ENCODE peak calls at places on chromosomes 6 and 20, in nine cellular contexts. One of them, this sample, is unnamed.

GRCh38 chr6:24763578-24763977 is 11.2 kb upstream of the GMNN start:
- DNase-seq in T-helper 22 cell: no peak
- DNase-seq in activated naive CD4-positive, alpha-beta T cell: no peak
- DNase-seq in T-cell: no peak
- DNase-seq in stimulated activated CD4-positive, alpha-beta T cell treated with anti-CD3 and anti-CD28 coated beads, Interleukin-4, amount 100 ng/mL, for 48 hours: no peak
- DNase-seq in NB4: no peak
- DNase-seq in smooth muscle cell of the brain vasculature: no peak
- DNase-seq in psoas muscle: no peak
- DNase-seq in EH: no peak
- DNase-seq in this sample: no peak

GRCh38 chr6:40349566-40350192 is 237.5 kb downstream of the LRFN2 start:
- DNase-seq in T-helper 22 cell: no peak
- DNase-seq in activated naive CD4-positive, alpha-beta T cell: no peak
- DNase-seq in T-cell: no peak
- DNase-seq in stimulated activated CD4-positive, alpha-beta T cell treated with anti-CD3 and anti-CD28 coated beads, Interleukin-4, amount 100 ng/mL, for 48 hours: no peak
- DNase-seq in NB4: no peak
- DNase-seq in smooth muscle cell of the brain vasculature: no peak
- DNase-seq in psoas muscle: no peak
- DNase-seq in EH: no peak
- DNase-seq in this sample: no peak

GRCh38 chr6:117233146-117233545 is 32.2 kb upstream of the VGLL2 start:
- DNase-seq in T-helper 22 cell: no peak
- DNase-seq in activated naive CD4-positive, alpha-beta T cell: no peak
- DNase-seq in T-cell: no peak
- DNase-seq in stimulated activated CD4-positive, alpha-beta T cell treated with anti-CD3 and anti-CD28 coated beads, Interleukin-4, amount 100 ng/mL, for 48 hours: no peak
- DNase-seq in NB4: no peak
- DNase-seq in smooth muscle cell of the brain vasculature: no peak
- DNase-seq in psoas muscle: no peak
- DNase-seq in EH: peak
- DNase-seq in this sample: peak

GRCh38 chr6:167515873-167516507 is 191.1 kb downstream of the TTLL2 start:
- DNase-seq in T-helper 22 cell: no peak
- DNase-seq in activated naive CD4-positive, alpha-beta T cell: no peak
- DNase-seq in T-cell: no peak
- DNase-seq in stimulated activated CD4-positive, alpha-beta T cell treated with anti-CD3 and anti-CD28 coated beads, Interleukin-4, amount 100 ng/mL, for 48 hours: no peak
- DNase-seq in NB4: no peak
- DNase-seq in smooth muscle cell of the brain vasculature: no peak
- DNase-seq in psoas muscle: no peak
- DNase-seq in EH: no peak
- DNase-seq in this sample: no peak

GRCh38 chr6:46935687-46936086 is 13.9 kb upstream of the ADGRF5 start:
- DNase-seq in T-helper 22 cell: no peak
- DNase-seq in activated naive CD4-positive, alpha-beta T cell: no peak
- DNase-seq in T-cell: no peak
- DNase-seq in stimulated activated CD4-positive, alpha-beta T cell treated with anti-CD3 and anti-CD28 coated beads, Interleukin-4, amount 100 ng/mL, for 48 hours: no peak
- DNase-seq in NB4: no peak
- DNase-seq in smooth muscle cell of the brain vasculature: no peak
- DNase-seq in psoas muscle: no peak
- DNase-seq in EH: peak
- DNase-seq in this sample: peak

GRCh38 chr6:148455225-148455624 is 112.6 kb downstream of the SASH1 start:
- DNase-seq in T-helper 22 cell: no peak
- DNase-seq in activated naive CD4-positive, alpha-beta T cell: no peak
- DNase-seq in T-cell: no peak
- DNase-seq in stimulated activated CD4-positive, alpha-beta T cell treated with anti-CD3 and anti-CD28 coated beads, Interleukin-4, amount 100 ng/mL, for 48 hours: no peak
- DNase-seq in NB4: no peak
- DNase-seq in smooth muscle cell of the brain vasculature: no peak
- DNase-seq in psoas muscle: no peak
- DNase-seq in EH: peak
- DNase-seq in this sample: peak

GRCh38 chr6:17478223-17478907 is 85.0 kb downstream of the CAP2 start:
- DNase-seq in T-helper 22 cell: no peak
- DNase-seq in activated naive CD4-positive, alpha-beta T cell: no peak
- DNase-seq in T-cell: no peak
- DNase-seq in stimulated activated CD4-positive, alpha-beta T cell treated with anti-CD3 and anti-CD28 coated beads, Interleukin-4, amount 100 ng/mL, for 48 hours: no peak
- DNase-seq in NB4: no peak
- DNase-seq in smooth muscle cell of the brain vasculature: no peak
- DNase-seq in psoas muscle: no peak
- DNase-seq in EH: peak
- DNase-seq in this sample: no peak

GRCh38 chr20:47334022-47334551 is 22.4 kb downstream of the ZMYND8 start:
- DNase-seq in T-helper 22 cell: no peak
- DNase-seq in activated naive CD4-positive, alpha-beta T cell: no peak
- DNase-seq in T-cell: no peak
- DNase-seq in stimulated activated CD4-positive, alpha-beta T cell treated with anti-CD3 and anti-CD28 coated beads, Interleukin-4, amount 100 ng/mL, for 48 hours: no peak
- DNase-seq in NB4: no peak
- DNase-seq in smooth muscle cell of the brain vasculature: peak
- DNase-seq in psoas muscle: peak
- DNase-seq in EH: peak
- DNase-seq in this sample: peak

GRCh38 chr20:33914871-33915270 is 78.8 kb upstream of the RALY start:
- DNase-seq in T-helper 22 cell: no peak
- DNase-seq in activated naive CD4-positive, alpha-beta T cell: no peak
- DNase-seq in T-cell: peak
- DNase-seq in stimulated activated CD4-positive, alpha-beta T cell treated with anti-CD3 and anti-CD28 coated beads, Interleukin-4, amount 100 ng/mL, for 48 hours: peak
- DNase-seq in NB4: no peak
- DNase-seq in smooth muscle cell of the brain vasculature: peak
- DNase-seq in psoas muscle: no peak
- DNase-seq in EH: peak
- DNase-seq in this sample: peak

GRCh38 chr20:41047975-41048305 is 19.3 kb downstream of the TOP1 start:
- DNase-seq in T-helper 22 cell: no peak
- DNase-seq in activated naive CD4-positive, alpha-beta T cell: no peak
- DNase-seq in T-cell: no peak
- DNase-seq in stimulated activated CD4-positive, alpha-beta T cell treated with anti-CD3 and anti-CD28 coated beads, Interleukin-4, amount 100 ng/mL, for 48 hours: no peak
- DNase-seq in NB4: peak
- DNase-seq in smooth muscle cell of the brain vasculature: no peak
- DNase-seq in psoas muscle: no peak
- DNase-seq in EH: peak
- DNase-seq in this sample: peak

GRCh38 chr20:25604611-25605010 is 19.2 kb downstream of the NANP start:
- DNase-seq in T-helper 22 cell: no peak
- DNase-seq in activated naive CD4-positive, alpha-beta T cell: no peak
- DNase-seq in T-cell: no peak
- DNase-seq in stimulated activated CD4-positive, alpha-beta T cell treated with anti-CD3 and anti-CD28 coated beads, Interleukin-4, amount 100 ng/mL, for 48 hours: no peak
- DNase-seq in NB4: no peak
- DNase-seq in smooth muscle cell of the brain vasculature: no peak
- DNase-seq in psoas muscle: no peak
- DNase-seq in EH: no peak
- DNase-seq in this sample: no peak

GRCh38 chr20:10594286-10594868 is 79.4 kb downstream of the JAG1 start:
- DNase-seq in T-helper 22 cell: no peak
- DNase-seq in activated naive CD4-positive, alpha-beta T cell: no peak
- DNase-seq in T-cell: no peak
- DNase-seq in stimulated activated CD4-positive, alpha-beta T cell treated with anti-CD3 and anti-CD28 coated beads, Interleukin-4, amount 100 ng/mL, for 48 hours: no peak
- DNase-seq in NB4: peak
- DNase-seq in smooth muscle cell of the brain vasculature: no peak
- DNase-seq in psoas muscle: no peak
- DNase-seq in EH: no peak
- DNase-seq in this sample: no peak

GRCh38 chr20:59402697-59403096 is 102.3 kb downstream of the EDN3 start:
- DNase-seq in T-helper 22 cell: no peak
- DNase-seq in activated naive CD4-positive, alpha-beta T cell: no peak
- DNase-seq in T-cell: no peak
- DNase-seq in stimulated activated CD4-positive, alpha-beta T cell treated with anti-CD3 and anti-CD28 coated beads, Interleukin-4, amount 100 ng/mL, for 48 hours: no peak
- DNase-seq in NB4: no peak
- DNase-seq in smooth muscle cell of the brain vasculature: no peak
- DNase-seq in psoas muscle: no peak
- DNase-seq in EH: no peak
- DNase-seq in this sample: no peak

GRCh38 chr20:13028001-13028400 is 19.2 kb downstream of the SPTLC3 start:
- DNase-seq in T-helper 22 cell: no peak
- DNase-seq in activated naive CD4-positive, alpha-beta T cell: no peak
- DNase-seq in T-cell: no peak
- DNase-seq in stimulated activated CD4-positive, alpha-beta T cell treated with anti-CD3 and anti-CD28 coated beads, Interleukin-4, amount 100 ng/mL, for 48 hours: no peak
- DNase-seq in NB4: no peak
- DNase-seq in smooth muscle cell of the brain vasculature: no peak
- DNase-seq in psoas muscle: no peak
- DNase-seq in EH: no peak
- DNase-seq in this sample: no peak

GRCh38 chr6:110618591-110619267 is 142.3 kb upstream of the SLC22A16 start:
- DNase-seq in T-helper 22 cell: no peak
- DNase-seq in activated naive CD4-positive, alpha-beta T cell: no peak
- DNase-seq in T-cell: no peak
- DNase-seq in stimulated activated CD4-positive, alpha-beta T cell treated with anti-CD3 and anti-CD28 coated beads, Interleukin-4, amount 100 ng/mL, for 48 hours: no peak
- DNase-seq in NB4: peak
- DNase-seq in smooth muscle cell of the brain vasculature: no peak
- DNase-seq in psoas muscle: no peak
- DNase-seq in EH: peak
- DNase-seq in this sample: no peak

GRCh38 chr6:168217880-168218537 is 101.6 kb downstream of the DACT2 start:
- DNase-seq in T-helper 22 cell: no peak
- DNase-seq in activated naive CD4-positive, alpha-beta T cell: no peak
- DNase-seq in T-cell: no peak
- DNase-seq in stimulated activated CD4-positive, alpha-beta T cell treated with anti-CD3 and anti-CD28 coated beads, Interleukin-4, amount 100 ng/mL, for 48 hours: no peak
- DNase-seq in NB4: no peak
- DNase-seq in smooth muscle cell of the brain vasculature: no peak
- DNase-seq in psoas muscle: no peak
- DNase-seq in EH: no peak
- DNase-seq in this sample: no peak

GRCh38 chr6:34771727-34772126 is 14.4 kb downstream of the SNRPC start:
- DNase-seq in T-helper 22 cell: no peak
- DNase-seq in activated naive CD4-positive, alpha-beta T cell: no peak
- DNase-seq in T-cell: no peak
- DNase-seq in stimulated activated CD4-positive, alpha-beta T cell treated with anti-CD3 and anti-CD28 coated beads, Interleukin-4, amount 100 ng/mL, for 48 hours: no peak
- DNase-seq in NB4: no peak
- DNase-seq in smooth muscle cell of the brain vasculature: no peak
- DNase-seq in psoas muscle: no peak
- DNase-seq in EH: peak
- DNase-seq in this sample: peak

GRCh38 chr6:72721346-72721745 is 99.5 kb downstream of the KCNQ5 start:
- DNase-seq in T-helper 22 cell: no peak
- DNase-seq in activated naive CD4-positive, alpha-beta T cell: no peak
- DNase-seq in T-cell: no peak
- DNase-seq in stimulated activated CD4-positive, alpha-beta T cell treated with anti-CD3 and anti-CD28 coated beads, Interleukin-4, amount 100 ng/mL, for 48 hours: no peak
- DNase-seq in NB4: no peak
- DNase-seq in smooth muscle cell of the brain vasculature: no peak
- DNase-seq in psoas muscle: no peak
- DNase-seq in EH: peak
- DNase-seq in this sample: no peak

GRCh38 chr20:45311589-45312211 is 3.6 kb upstream of the MATN4 start:
- DNase-seq in T-helper 22 cell: no peak
- DNase-seq in activated naive CD4-positive, alpha-beta T cell: peak
- DNase-seq in T-cell: peak
- DNase-seq in stimulated activated CD4-positive, alpha-beta T cell treated with anti-CD3 and anti-CD28 coated beads, Interleukin-4, amount 100 ng/mL, for 48 hours: peak
- DNase-seq in NB4: peak
- DNase-seq in smooth muscle cell of the brain vasculature: no peak
- DNase-seq in psoas muscle: peak
- DNase-seq in EH: peak
- DNase-seq in this sample: peak

GRCh38 chr6:141752677-141753076 is 380.0 kb upstream of the GJE1 start:
- DNase-seq in T-helper 22 cell: no peak
- DNase-seq in activated naive CD4-positive, alpha-beta T cell: no peak
- DNase-seq in T-cell: no peak
- DNase-seq in stimulated activated CD4-positive, alpha-beta T cell treated with anti-CD3 and anti-CD28 coated beads, Interleukin-4, amount 100 ng/mL, for 48 hours: no peak
- DNase-seq in NB4: no peak
- DNase-seq in smooth muscle cell of the brain vasculature: no peak
- DNase-seq in psoas muscle: no peak
- DNase-seq in EH: no peak
- DNase-seq in this sample: no peak

GRCh38 chr6:109308018-109308492 is 74.2 kb downstream of the CD164 start:
- DNase-seq in T-helper 22 cell: no peak
- DNase-seq in activated naive CD4-positive, alpha-beta T cell: no peak
- DNase-seq in T-cell: no peak
- DNase-seq in stimulated activated CD4-positive, alpha-beta T cell treated with anti-CD3 and anti-CD28 coated beads, Interleukin-4, amount 100 ng/mL, for 48 hours: peak
- DNase-seq in NB4: peak
- DNase-seq in smooth muscle cell of the brain vasculature: no peak
- DNase-seq in psoas muscle: peak
- DNase-seq in EH: peak
- DNase-seq in this sample: peak

GRCh38 chr6:12537389-12537788 is 179.2 kb upstream of the PHACTR1 start:
- DNase-seq in T-helper 22 cell: no peak
- DNase-seq in activated naive CD4-positive, alpha-beta T cell: no peak
- DNase-seq in T-cell: no peak
- DNase-seq in stimulated activated CD4-positive, alpha-beta T cell treated with anti-CD3 and anti-CD28 coated beads, Interleukin-4, amount 100 ng/mL, for 48 hours: no peak
- DNase-seq in NB4: no peak
- DNase-seq in smooth muscle cell of the brain vasculature: no peak
- DNase-seq in psoas muscle: no peak
- DNase-seq in EH: peak
- DNase-seq in this sample: peak

GRCh38 chr6:41411961-41412360 is 76.6 kb downstream of the NCR2 start:
- DNase-seq in T-helper 22 cell: no peak
- DNase-seq in activated naive CD4-positive, alpha-beta T cell: no peak
- DNase-seq in T-cell: no peak
- DNase-seq in stimulated activated CD4-positive, alpha-beta T cell treated with anti-CD3 and anti-CD28 coated beads, Interleukin-4, amount 100 ng/mL, for 48 hours: no peak
- DNase-seq in NB4: no peak
- DNase-seq in smooth muscle cell of the brain vasculature: no peak
- DNase-seq in psoas muscle: no peak
- DNase-seq in EH: no peak
- DNase-seq in this sample: no peak

GRCh38 chr6:30769853-30770160 is 25.5 kb upstream of the IER3 start:
- DNase-seq in T-helper 22 cell: no peak
- DNase-seq in activated naive CD4-positive, alpha-beta T cell: no peak
- DNase-seq in T-cell: no peak
- DNase-seq in stimulated activated CD4-positive, alpha-beta T cell treated with anti-CD3 and anti-CD28 coated beads, Interleukin-4, amount 100 ng/mL, for 48 hours: no peak
- DNase-seq in NB4: no peak
- DNase-seq in smooth muscle cell of the brain vasculature: no peak
- DNase-seq in psoas muscle: no peak
- DNase-seq in EH: no peak
- DNase-seq in this sample: no peak

GRCh38 chr20:48051810-48052491 is 266.7 kb upstream of the SULF2 start:
- DNase-seq in T-helper 22 cell: no peak
- DNase-seq in activated naive CD4-positive, alpha-beta T cell: no peak
- DNase-seq in T-cell: no peak
- DNase-seq in stimulated activated CD4-positive, alpha-beta T cell treated with anti-CD3 and anti-CD28 coated beads, Interleukin-4, amount 100 ng/mL, for 48 hours: no peak
- DNase-seq in NB4: no peak
- DNase-seq in smooth muscle cell of the brain vasculature: no peak
- DNase-seq in psoas muscle: no peak
- DNase-seq in EH: peak
- DNase-seq in this sample: peak

GRCh38 chr6:20341564-20341963 is 60.1 kb upstream of the E2F3 start:
- DNase-seq in T-helper 22 cell: no peak
- DNase-seq in activated naive CD4-positive, alpha-beta T cell: no peak
- DNase-seq in T-cell: no peak
- DNase-seq in stimulated activated CD4-positive, alpha-beta T cell treated with anti-CD3 and anti-CD28 coated beads, Interleukin-4, amount 100 ng/mL, for 48 hours: no peak
- DNase-seq in NB4: no peak
- DNase-seq in smooth muscle cell of the brain vasculature: no peak
- DNase-seq in psoas muscle: no peak
- DNase-seq in EH: no peak
- DNase-seq in this sample: no peak

GRCh38 chr20:48761023-48761785 is 66.6 kb downstream of the PREX1 start:
- DNase-seq in T-helper 22 cell: peak
- DNase-seq in activated naive CD4-positive, alpha-beta T cell: no peak
- DNase-seq in T-cell: peak
- DNase-seq in stimulated activated CD4-positive, alpha-beta T cell treated with anti-CD3 and anti-CD28 coated beads, Interleukin-4, amount 100 ng/mL, for 48 hours: no peak
- DNase-seq in NB4: peak
- DNase-seq in smooth muscle cell of the brain vasculature: no peak
- DNase-seq in psoas muscle: no peak
- DNase-seq in EH: no peak
- DNase-seq in this sample: no peak

GRCh38 chr20:16491277-16491912 is 81.9 kb downstream of the KIF16B start:
- DNase-seq in T-helper 22 cell: no peak
- DNase-seq in activated naive CD4-positive, alpha-beta T cell: no peak
- DNase-seq in T-cell: no peak
- DNase-seq in stimulated activated CD4-positive, alpha-beta T cell treated with anti-CD3 and anti-CD28 coated beads, Interleukin-4, amount 100 ng/mL, for 48 hours: no peak
- DNase-seq in NB4: no peak
- DNase-seq in smooth muscle cell of the brain vasculature: no peak
- DNase-seq in psoas muscle: no peak
- DNase-seq in EH: peak
- DNase-seq in this sample: peak

GRCh38 chr20:15811951-15812350 is 761.3 kb downstream of the KIF16B start:
- DNase-seq in T-helper 22 cell: no peak
- DNase-seq in activated naive CD4-positive, alpha-beta T cell: no peak
- DNase-seq in T-cell: no peak
- DNase-seq in stimulated activated CD4-positive, alpha-beta T cell treated with anti-CD3 and anti-CD28 coated beads, Interleukin-4, amount 100 ng/mL, for 48 hours: no peak
- DNase-seq in NB4: no peak
- DNase-seq in smooth muscle cell of the brain vasculature: no peak
- DNase-seq in psoas muscle: no peak
- DNase-seq in EH: no peak
- DNase-seq in this sample: no peak

GRCh38 chr6:125099211-125100017 is 54.2 kb upstream of the TPD52L1 start:
- DNase-seq in T-helper 22 cell: no peak
- DNase-seq in activated naive CD4-positive, alpha-beta T cell: no peak
- DNase-seq in T-cell: peak
- DNase-seq in stimulated activated CD4-positive, alpha-beta T cell treated with anti-CD3 and anti-CD28 coated beads, Interleukin-4, amount 100 ng/mL, for 48 hours: peak
- DNase-seq in NB4: peak
- DNase-seq in smooth muscle cell of the brain vasculature: no peak
- DNase-seq in psoas muscle: peak
- DNase-seq in EH: peak
- DNase-seq in this sample: peak

GRCh38 chr20:4550740-4551139 is 171.0 kb upstream of the PRND start:
- DNase-seq in T-helper 22 cell: no peak
- DNase-seq in activated naive CD4-positive, alpha-beta T cell: no peak
- DNase-seq in T-cell: no peak
- DNase-seq in stimulated activated CD4-positive, alpha-beta T cell treated with anti-CD3 and anti-CD28 coated beads, Interleukin-4, amount 100 ng/mL, for 48 hours: no peak
- DNase-seq in NB4: no peak
- DNase-seq in smooth muscle cell of the brain vasculature: no peak
- DNase-seq in psoas muscle: no peak
- DNase-seq in EH: peak
- DNase-seq in this sample: no peak

This sample was measured in fibroblast of lung.